ENCODE peak calls at places on chromosome 12, in five cellular contexts. R is head of caudate nucleus, V is cerebellar cortex, T is neural progenitor cell, X is NT2/D1. H is an unnamed sample.

GRCh38 chr12:69044887-69045286 is 111.9 kb upstream of the CPM start:
- DNase-seq in R (no peak), V (no peak), T (no peak), X (no peak), H (peak)

GRCh38 chr12:52920937-52921336 is 16.1 kb upstream of the KRT8 start:
- DNase-seq in R (no peak), V (no peak), T (peak), X (no peak), H (no peak)

GRCh38 chr12:56993346-56993745 is 13.0 kb downstream of the ZBTB39 start:
- DNase-seq in R (no peak), V (no peak), T (no peak), X (no peak), H (peak)

GRCh38 chr12:11545438-11546330 is 103.8 kb upstream of the ETV6 start:
- DNase-seq in R (no peak), X (no peak), V (no peak), T (no peak), H (no peak)

GRCh38 chr12:91256471-91256870 is 73.9 kb upstream of the DCN start:
- DNase-seq in R (no peak), T (no peak), V (no peak), X (no peak), H (no peak)

GRCh38 chr12:13289644-13290285 is 93.2 kb downstream of the EMP1 start:
- DNase-seq in R (no peak), X (no peak), T (no peak), V (no peak), H (no peak)

GRCh38 chr12:48000878-48001321 is 3.4 kb downstream of the COL2A1 start:
- DNase-seq in V (peak), R (no peak), T (peak), X (no peak), H (peak)

GRCh38 chr12:70040141-70040540 is 203.1 kb upstream of the CNOT2 start:
- DNase-seq in R (no peak), V (no peak), T (no peak), X (no peak), H (no peak)

GRCh38 chr12:70646850-70647249 is 9.6 kb upstream of the PTPRB start:
- DNase-seq in X (no peak), V (no peak), R (no peak), T (no peak), H (no peak)

GRCh38 chr12:3589745-3590144 is 98.7 kb downstream of the PRMT8 start:
- DNase-seq in T (no peak), X (no peak), R (no peak), V (no peak), H (no peak)

GRCh38 chr12:90090929-90091651 is 382.5 kb upstream of the ATP2B1 start:
- DNase-seq in T (peak), V (no peak), X (no peak), R (peak), H (no peak)

GRCh38 chr12:2359725-2360629 is 307.2 kb downstream of the CACNA1C start:
- DNase-seq in V (no peak), X (no peak), T (no peak), R (no peak), H (no peak)

H was measured in H7.